ENCODE peak calls at places on chromosomes 12 and 14, in eight cellular contexts. X is mucosa of descending colon, D is AG10803, A is tibial artery, R is progenitor cell of endocrine pancreas, U is lower lobe of right lung, W is IMR-90, L is AG04449. F is an unnamed sample.

GRCh38 chr14:48771717-48772116 is 814.5 kb downstream of the RPS29 start:
- DNase-seq in R (no peak), X (no peak), W (peak), L (no peak), A (no peak), D (no peak), U (no peak), F (no peak)

GRCh38 chr12:21648378-21648777 is 9.3 kb downstream of the LDHB start:
- DNase-seq in D (no peak), L (no peak), X (no peak), A (no peak), U (no peak), R (no peak), W (no peak), F (no peak)

GRCh38 chr14:23438130-23438893 is 2.9 kb upstream of the MYH7 start:
- DNase-seq in A (peak), L (no peak), U (no peak), W (no peak), R (no peak), D (no peak), X (no peak), F (no peak)

GRCh38 chr14:94322648-94323570 is at the start of gene SERPINA6:
- DNase-seq in U (no peak), L (no peak), R (no peak), W (peak), A (no peak), X (peak), D (no peak), F (no peak)

GRCh38 chr12:47576256-47576655 is 129.6 kb downstream of the RPAP3 start:
- DNase-seq in W (no peak), R (no peak), A (no peak), D (no peak), U (no peak), L (no peak), X (no peak), F (no peak)

GRCh38 chr12:30023186-30023585 is 239.4 kb upstream of the TMTC1 start:
- DNase-seq in A (no peak), W (peak), X (no peak), D (no peak), L (no peak), U (no peak), R (no peak), F (no peak)

GRCh38 chr12:107891967-107892366 is 117.5 kb downstream of the ASCL4 start:
- DNase-seq in W (peak), A (no peak), D (peak), X (no peak), L (no peak), U (no peak), R (no peak), F (no peak)

GRCh38 chr12:108375986-108376663 is 37.0 kb upstream of the CMKLR1 start:
- DNase-seq in L (no peak), W (no peak), D (peak), X (no peak), U (no peak), R (no peak), A (no peak), F (no peak)

GRCh38 chr12:107134558-107134957 is 41.2 kb upstream of the CRY1 start:
- DNase-seq in X (no peak), U (no peak), A (no peak), R (no peak), L (no peak), D (no peak), W (no peak), F (no peak)

GRCh38 chr12:111216387-111217159 is 152.3 kb downstream of the PHETA1 start:
- DNase-seq in X (no peak), A (no peak), W (no peak), U (no peak), D (no peak), R (no peak), L (no peak), F (no peak)

GRCh38 chr12:88052686-88053085 is 23.5 kb upstream of the C12orf50 start:
- DNase-seq in U (no peak), R (no peak), A (no peak), W (peak), D (peak), L (no peak), X (no peak), F (no peak)

GRCh38 chr12:43884683-43885410 is 49.0 kb downstream of the TMEM117 start:
- DNase-seq in D (no peak), W (no peak), L (no peak), R (no peak), U (no peak), X (no peak), A (no peak), F (no peak)

GRCh38 chr14:55271572-55272414 is 572 bp downstream of the FBXO34 start:
- DNase-seq in U (peak), A (peak), D (peak), L (peak), X (peak), W (peak), R (peak), F (peak)

GRCh38 chr14:101762530-101763101 is 1.1 kb downstream of the PPP2R5C start:
- DNase-seq in U (no peak), R (no peak), W (no peak), L (no peak), A (no peak), X (no peak), D (no peak), F (no peak)

GRCh38 chr14:23123419-23123818 is 4.4 kb upstream of the CEBPE start:
- DNase-seq in R (no peak), X (peak), L (no peak), W (no peak), D (peak), U (peak), A (peak), F (no peak)

GRCh38 chr14:98160901-98161300 is 1111.1 kb downstream of the BCL11B start:
- DNase-seq in X (no peak), R (no peak), U (no peak), W (no peak), D (no peak), L (no peak), A (no peak), F (no peak)

GRCh38 chr12:92233346-92234015 is 87.8 kb upstream of the BTG1 start:
- DNase-seq in X (no peak), D (no peak), R (no peak), A (no peak), L (no peak), U (no peak), W (no peak), F (no peak)

GRCh38 chr12:95396849-95397498 is 77.0 kb upstream of the METAP2 start:
- DNase-seq in R (no peak), A (no peak), W (peak), U (no peak), D (peak), X (no peak), L (no peak), F (no peak)

GRCh38 chr12:5280091-5280490 is 151.8 kb upstream of the NTF3 start:
- DNase-seq in R (no peak), X (no peak), A (no peak), L (no peak), U (no peak), D (no peak), W (no peak), F (no peak)

GRCh38 chr12:70443274-70443673 is 77.2 kb downstream of the KCNMB4 start:
- DNase-seq in R (no peak), W (no peak), A (no peak), D (peak), L (no peak), U (no peak), X (no peak), F (no peak)

GRCh38 chr14:92389598-92390126 is 66.7 kb downstream of the SLC24A4 start:
- DNase-seq in R (no peak), U (no peak), D (no peak), A (no peak), X (no peak), W (no peak), L (no peak), F (no peak)

GRCh38 chr12:43318002-43318401 is 234.0 kb downstream of the ADAMTS20 start:
- DNase-seq in X (no peak), W (no peak), R (no peak), L (no peak), A (no peak), D (no peak), U (no peak), F (no peak)

GRCh38 chr12:30296486-30296885 is 399.2 kb downstream of the IPO8 start:
- DNase-seq in D (no peak), R (no peak), W (no peak), X (no peak), L (no peak), A (no peak), U (no peak), F (no peak)

GRCh38 chr14:95620659-95621059 is 65.6 kb upstream of the TCL1B start:
- DNase-seq in X (no peak), L (no peak), D (no peak), R (no peak), W (no peak), A (no peak), U (no peak), F (no peak)

GRCh38 chr14:31887929-31888580 is 189.0 kb upstream of the ARHGAP5 start:
- DNase-seq in D (no peak), L (no peak), A (no peak), U (no peak), R (no peak), W (no peak), X (no peak), F (no peak)

GRCh38 chr12:104736307-104736706 is 221.8 kb downstream of the SLC41A2 start:
- DNase-seq in D (peak), W (peak), L (peak), R (no peak), U (no peak), A (no peak), X (no peak), F (peak)

GRCh38 chr12:53502331-53502730 is 1.2 kb downstream of the TARBP2 start:
- DNase-seq in U (no peak), X (no peak), A (peak), R (no peak), D (no peak), W (no peak), L (no peak), F (no peak)

GRCh38 chr14:33679461-33680225 is 271.2 kb downstream of the EGLN3 start:
- DNase-seq in R (no peak), D (peak), X (no peak), A (no peak), W (peak), L (no peak), U (no peak), F (no peak)

GRCh38 chr14:56131004-56131864 is 13.0 kb downstream of the PELI2 start:
- DNase-seq in U (no peak), A (no peak), D (no peak), W (no peak), L (no peak), R (no peak), X (no peak), F (no peak)

GRCh38 chr14:21039585-21040369 is 2.4 kb upstream of the RNASE7 start:
- DNase-seq in L (peak), D (peak), A (no peak), R (no peak), U (no peak), X (no peak), W (peak), F (peak)

GRCh38 chr14:103259801-103260628 is 74.0 kb upstream of the EIF5 start:
- DNase-seq in A (no peak), W (no peak), X (peak), R (no peak), U (no peak), D (no peak), L (no peak), F (no peak)

GRCh38 chr14:78902010-78902623 is 731.9 kb downstream of the NRXN3 start:
- DNase-seq in D (peak), A (no peak), W (peak), X (no peak), U (no peak), R (peak), L (peak), F (no peak)

GRCh38 chr12:57209916-57210315 is 6.7 kb upstream of the NXPH4 start:
- DNase-seq in W (no peak), L (no peak), A (no peak), X (no peak), R (no peak), D (no peak), U (no peak), F (no peak)

GRCh38 chr12:123971770-123972447 is 722 bp downstream of the CCDC92 start:
- DNase-seq in X (peak), L (no peak), D (no peak), W (peak), U (peak), A (peak), R (no peak), F (no peak)

GRCh38 chr12:7970475-7971252 is 34.7 kb upstream of the SLC2A3 start:
- DNase-seq in W (peak), X (peak), D (peak), R (peak), U (peak), A (peak), L (peak), F (peak)

GRCh38 chr12:7972734-7973488 is 36.9 kb upstream of the SLC2A3 start:
- DNase-seq in L (no peak), U (no peak), D (no peak), X (no peak), R (no peak), A (no peak), W (no peak), F (no peak)
- TF ChIP-seq CTCF in L (no peak), U (no peak), D (no peak), X (no peak), R (no peak), A (no peak), W (no peak), F (no peak)

GRCh38 chr14:57182760-57183503 is 85.8 kb downstream of the EXOC5 start:
- DNase-seq in L (no peak), D (no peak), U (no peak), A (no peak), W (peak), X (no peak), R (no peak), F (no peak)
- TF ChIP-seq CTCF in L (peak), D (peak), U (no peak), A (no peak), W (peak), X (no peak), R (peak), F (peak)

DNA sequence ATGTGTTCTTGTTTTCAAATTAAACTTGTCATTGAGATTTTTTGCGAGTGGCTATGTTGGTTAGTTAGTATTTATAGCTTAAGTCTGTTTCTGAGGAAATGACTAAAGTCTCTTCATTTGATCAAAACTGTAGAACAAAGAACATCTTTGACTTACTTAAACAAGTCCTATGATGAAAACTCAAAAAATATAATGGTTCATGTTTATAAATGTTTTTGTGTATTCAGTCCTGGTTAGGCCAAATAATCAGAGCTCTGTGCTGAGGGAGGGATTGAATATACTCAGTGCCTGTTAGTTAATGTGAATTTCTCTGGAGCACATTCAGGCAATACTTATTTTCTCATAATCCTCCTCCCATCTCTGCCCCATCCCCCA is 51.8 kb downstream of the PPFIBP1 start:
- DNase-seq in D (no peak), W (no peak), A (no peak), U (no peak), L (no peak), R (no peak), X (no peak), F (no peak)
- TF ChIP-seq CTCF in D (no peak), W (no peak), A (no peak), U (no peak), L (no peak), R (no peak), X (no peak), F (no peak)

DNA sequence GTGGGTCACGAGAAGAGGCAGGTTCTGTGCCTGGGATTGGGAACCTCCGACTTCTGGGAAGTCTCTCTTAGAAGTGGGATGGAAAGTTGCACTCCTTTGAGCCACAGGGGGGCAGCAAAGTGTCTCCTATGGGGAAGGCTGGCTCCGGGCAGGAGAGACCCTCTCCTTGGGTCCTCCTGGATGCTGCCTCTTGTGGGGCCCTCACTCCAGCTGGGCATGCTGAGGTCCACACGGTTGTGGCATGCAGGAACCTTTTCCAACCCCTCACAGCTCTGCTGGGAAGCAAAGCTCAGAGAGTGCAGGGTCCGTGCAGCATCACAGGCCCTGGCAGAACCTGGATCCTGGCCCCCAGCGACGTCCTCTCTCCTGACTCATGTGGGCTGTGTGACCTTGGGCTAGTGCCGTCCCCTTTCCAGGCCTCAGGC is 17.4 kb downstream of the SDSL start:
- DNase-seq in R (peak), X (no peak), D (peak), U (no peak), L (no peak), W (peak), A (no peak), F (no peak)
- TF ChIP-seq CTCF in R (peak), X (peak), D (peak), U (peak), L (peak), W (peak), A (peak), F (peak)

DNA sequence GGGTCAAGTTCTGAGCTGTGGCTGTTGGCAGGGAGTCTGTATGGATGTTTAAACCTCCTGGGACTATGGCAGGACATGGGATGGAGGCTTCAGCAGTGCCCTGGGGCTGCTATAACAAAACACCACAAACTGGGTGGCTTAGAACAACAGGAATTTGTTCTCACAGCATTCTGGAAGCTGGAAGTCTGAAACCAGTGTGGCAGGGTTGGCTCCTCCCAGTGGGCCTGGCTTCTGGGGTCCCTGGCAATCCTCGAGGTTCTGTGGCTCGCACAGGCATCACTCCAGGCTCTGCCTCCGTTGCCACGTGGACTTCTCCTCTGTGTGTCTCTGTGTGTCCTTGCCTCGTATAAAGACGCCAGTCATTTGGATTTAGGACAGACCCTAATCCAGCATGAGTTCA is 39.9 kb downstream of the FZD10 start:
- DNase-seq in L (no peak), R (no peak), U (no peak), D (no peak), W (no peak), X (no peak), A (no peak), F (no peak)
- TF ChIP-seq CTCF in L (no peak), R (no peak), U (no peak), D (no peak), W (no peak), X (no peak), A (no peak), F (no peak)